ENCODE peak calls at places on chromosomes 6 and 20, in five cellular contexts. X is transverse colon, D is heart right ventricle, Y is right lobe of liver, L is AG04450. I is an unnamed sample.

GRCh38 chr6:163945813-163946212 is 531.3 kb downstream of the QKI start:
- DNase-seq in L (no peak), X (no peak), D (no peak), Y (no peak), I (no peak)

GRCh38 chr6:42727084-42727601 is 4.7 kb upstream of the PRPH2 start:
- DNase-seq in D (peak), Y (no peak), X (no peak), L (no peak), I (no peak)

GRCh38 chr20:8667306-8667705 is 401.6 kb upstream of the PLCB4 start:
- DNase-seq in L (no peak), D (peak), X (no peak), Y (no peak), I (no peak)

GRCh38 chr20:22716824-22717351 is 132.5 kb upstream of the FOXA2 start:
- DNase-seq in D (no peak), X (no peak), L (no peak), Y (no peak), I (no peak)

GRCh38 chr6:176766-177165 is 115.5 kb upstream of the DUSP22 start:
- DNase-seq in D (no peak), L (no peak), Y (no peak), X (no peak), I (no peak)

GRCh38 chr6:81985191-81985590 is 232.7 kb upstream of the TENT5A start:
- DNase-seq in D (no peak), Y (no peak), X (no peak), L (no peak), I (no peak)

GRCh38 chr20:13960525-13960924 is 29.9 kb downstream of the SEL1L2 start:
- DNase-seq in Y (no peak), D (no peak), L (no peak), X (no peak), I (no peak)

GRCh38 chr6:154615483-154616025 is 105.1 kb upstream of the CNKSR3 start:
- DNase-seq in X (peak), Y (peak), D (peak), L (peak), I (no peak)

GRCh38 chr20:51610761-51611624 is 68.5 kb upstream of the NFATC2 start:
- DNase-seq in D (no peak), L (no peak), Y (no peak), X (no peak), I (no peak)

GRCh38 chr6:7053125-7053784 is 54.5 kb upstream of the RREB1 start:
- DNase-seq in Y (no peak), X (no peak), D (no peak), L (no peak), I (no peak)

GRCh38 chr20:3843490-3843889 is 3.1 kb upstream of the MAVS start:
- DNase-seq in Y (no peak), D (no peak), L (peak), X (peak), I (no peak)

GRCh38 chr6:45434401-45434741 is 56.6 kb upstream of the SUPT3H start:
- DNase-seq in X (no peak), L (no peak), D (no peak), Y (no peak), I (no peak)

GRCh38 chr6:95578106-95578410 is 723 bp downstream of the MANEA start:
- DNase-seq in Y (no peak), D (no peak), X (no peak), L (no peak), I (no peak)

GRCh38 chr20:380763-381580 is 412 bp downstream of the TRIB3 start:
- DNase-seq in Y (peak), D (peak), X (peak), L (no peak), I (no peak)

GRCh38 chr6:73694711-73695411 is 1.1 kb upstream of the CD109 start:
- DNase-seq in Y (no peak), D (no peak), X (no peak), L (no peak), I (no peak)

GRCh38 chr20:22308934-22309333 is 275.4 kb downstream of the FOXA2 start:
- DNase-seq in Y (no peak), D (no peak), X (no peak), L (no peak), I (no peak)

GRCh38 chr6:32830017-32830416 is 8.5 kb downstream of the TAP2 start:
- DNase-seq in Y (no peak), X (no peak), D (no peak), L (no peak), I (no peak)

GRCh38 chr20:60262967-60263603 is 304.9 kb downstream of the CDH26 start:
- DNase-seq in Y (no peak), L (no peak), X (peak), D (no peak), I (no peak)

GRCh38 chr6:111843347-111844147 is 29.7 kb downstream of the FYN start:
- DNase-seq in Y (no peak), X (peak), D (no peak), L (no peak), I (no peak)

GRCh38 chr6:154868143-154868594 is 126.9 kb upstream of the TIAM2 start:
- DNase-seq in L (peak), Y (no peak), D (no peak), X (no peak), I (no peak)

GRCh38 chr20:46799781-46800180 is 90.3 kb downstream of the SLC2A10 start:
- DNase-seq in Y (no peak), L (no peak), X (no peak), D (no peak), I (no peak)

GRCh38 chr20:10537850-10538480 is 102.9 kb downstream of the SLX4IP start:
- DNase-seq in Y (no peak), D (no peak), X (no peak), L (no peak), I (no peak)

GRCh38 chr6:145865175-145865574 is 50.6 kb upstream of the FBXO30 start:
- DNase-seq in D (no peak), Y (no peak), L (no peak), X (no peak), I (no peak)

GRCh38 chr6:170173416-170173990 is 117.4 kb downstream of the DLL1 start:
- DNase-seq in Y (peak), L (no peak), D (no peak), X (no peak), I (no peak)

GRCh38 chr6:2063547-2063946 is 181.9 kb downstream of the GMDS start:
- DNase-seq in Y (no peak), L (no peak), X (no peak), D (no peak), I (no peak)

GRCh38 chr6:127451388-127451787 is 7.8 kb downstream of the KIAA0408 start:
- DNase-seq in X (no peak), Y (no peak), L (no peak), D (no peak), I (no peak)

GRCh38 chr6:139743629-139744028 is 369.2 kb upstream of the CITED2 start:
- DNase-seq in L (peak), Y (no peak), X (no peak), D (no peak), I (no peak)

GRCh38 chr6:82205793-82206425 is 41.6 kb downstream of the IBTK start:
- DNase-seq in D (peak), Y (no peak), L (no peak), X (no peak), I (no peak)

GRCh38 chr20:7346026-7346425 is 578.5 kb downstream of the BMP2 start:
- DNase-seq in L (no peak), D (no peak), Y (no peak), X (no peak), I (no peak)

DNA sequence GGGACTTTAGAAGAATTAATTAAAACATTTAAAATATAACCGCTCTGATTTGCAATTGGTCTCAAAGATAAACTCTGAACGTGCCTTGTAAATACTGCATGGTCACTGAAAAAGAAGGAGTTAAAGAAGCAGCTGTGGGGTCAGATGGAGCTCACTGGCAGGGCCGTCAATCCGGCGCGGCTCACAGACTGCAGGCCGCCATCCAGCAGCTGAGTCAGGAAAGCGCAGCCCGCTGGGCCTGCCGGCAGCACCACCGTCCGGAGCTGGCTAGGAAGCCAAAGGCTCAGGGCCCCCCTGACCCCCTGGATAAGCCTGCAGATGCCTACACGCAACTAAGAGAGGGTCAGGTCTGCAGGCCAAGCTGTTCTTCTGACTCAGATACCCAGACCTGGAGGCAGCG is 54.2 kb upstream of the FRMD1 start:
- DNase-seq in D (peak), L (no peak), Y (no peak), X (no peak), I (no peak)
- TF ChIP-seq CTCF in D (peak), L (no peak), Y (no peak), X (no peak), I (peak)

DNA sequence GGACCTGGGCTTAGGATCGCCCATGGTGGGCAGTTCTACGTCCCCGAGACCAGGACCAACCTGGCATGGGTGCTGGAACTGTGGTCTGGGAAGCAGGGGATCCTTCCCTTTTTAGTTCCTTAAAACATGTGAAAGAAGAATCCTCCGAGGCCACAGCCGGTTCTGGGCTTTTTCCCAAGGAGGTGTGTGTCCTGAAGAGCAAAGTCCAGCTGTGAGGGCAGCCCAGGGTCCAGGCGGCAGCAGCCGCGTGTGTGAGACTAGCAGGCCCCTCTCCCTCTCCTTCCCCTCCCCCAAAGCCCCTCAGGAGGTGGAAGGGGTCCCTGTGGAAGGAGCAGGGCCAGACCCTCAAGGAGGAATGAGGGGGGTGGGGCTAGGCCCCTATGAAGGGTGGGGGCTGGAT is 35.1 kb upstream of the PCMTD2 start:
- DNase-seq in Y (no peak), L (no peak), X (no peak), D (no peak), I (no peak)
- TF ChIP-seq CTCF in Y (no peak), L (no peak), X (no peak), D (no peak), I (no peak)

GRCh38 chr6:161216616-161217205 is 57.1 kb downstream of the AGPAT4 start:
- DNase-seq in D (no peak), L (no peak), Y (no peak), X (no peak), I (no peak)

GRCh38 chr6:161217631-161218030 is 56.2 kb downstream of the AGPAT4 start:
- DNase-seq in Y (peak), X (no peak), L (no peak), D (no peak), I (no peak)

GRCh38 chr6:161215876-161216615 is 57.8 kb downstream of the AGPAT4 start:
- DNase-seq in L (peak), X (no peak), D (no peak), Y (no peak), I (no peak)

GRCh38 chr6:161219336-161220079 is 54.4 kb downstream of the AGPAT4 start:
- DNase-seq in X (no peak), L (no peak), D (no peak), Y (no peak), I (no peak)

GRCh38 chr6:161218222-161218621 is 55.6 kb downstream of the AGPAT4 start:
- DNase-seq in D (no peak), X (no peak), L (no peak), Y (no peak), I (no peak)
- TF ChIP-seq CTCF in D (no peak), X (no peak), L (no peak), Y (peak), I (peak)

DNA sequence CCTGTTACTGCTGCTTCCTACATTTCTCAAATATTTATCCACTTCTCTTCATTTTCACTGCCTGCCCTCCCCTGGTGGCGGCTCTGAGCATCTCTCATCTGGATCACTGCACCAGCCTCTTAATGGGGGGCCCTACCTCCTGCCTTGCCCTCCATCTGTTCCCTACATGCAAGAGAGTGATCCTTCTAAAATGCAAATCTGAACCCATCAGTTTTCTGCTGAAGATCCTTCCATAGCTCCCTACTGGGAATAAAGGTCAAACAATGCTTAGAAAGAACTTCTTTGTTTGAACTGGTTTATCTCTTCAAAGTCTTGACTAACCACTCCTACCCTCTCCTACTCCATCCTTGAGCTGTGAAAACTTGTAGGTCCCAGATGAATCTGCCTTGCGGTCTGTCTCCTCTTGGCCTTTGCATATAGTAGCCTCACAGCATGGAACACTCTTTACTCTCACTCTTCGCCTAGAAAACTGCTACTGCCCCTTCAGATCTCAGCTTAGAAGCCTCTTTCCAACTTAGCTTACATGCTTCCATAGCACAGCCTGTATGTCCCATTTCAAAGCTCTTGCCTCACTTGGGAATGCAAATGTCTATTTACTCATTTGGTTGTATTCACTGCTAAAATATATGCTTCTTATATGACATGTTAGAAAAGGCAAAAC is 119.3 kb downstream of the QRSL1 start:
- DNase-seq in L (no peak), Y (no peak), D (no peak), X (no peak), I (no peak)
- TF ChIP-seq CTCF in L (peak), Y (no peak), D (no peak), X (peak), I (peak)

GRCh38 chr6:116419069-116419468 is 42.1 kb upstream of the CALHM6 start:
- DNase-seq in Y (no peak), L (no peak), D (no peak), X (no peak), I (no peak)
- TF ChIP-seq CTCF in Y (no peak), L (no peak), D (no peak), X (no peak), I (no peak)

GRCh38 chr6:15744824-15745402 is 82.1 kb upstream of the DTNBP1 start:
- DNase-seq in D (no peak), Y (no peak), X (no peak), L (no peak), I (no peak)
- TF ChIP-seq CTCF in D (no peak), Y (no peak), X (no peak), L (no peak), I (no peak)

GRCh38 chr6:109174911-109175310 is 79.6 kb downstream of the CEP57L1 start:
- DNase-seq in D (no peak), L (no peak), X (no peak), Y (no peak), I (no peak)

GRCh38 chr6:109170333-109170732 is 75.0 kb downstream of the CEP57L1 start:
- DNase-seq in L (no peak), X (no peak), D (no peak), Y (no peak), I (no peak)

GRCh38 chr6:109167557-109167956 is 72.2 kb downstream of the CEP57L1 start:
- DNase-seq in Y (no peak), D (no peak), X (no peak), L (no peak), I (no peak)

GRCh38 chr6:109166643-109167042 is 71.3 kb downstream of the CEP57L1 start:
- DNase-seq in L (no peak), D (no peak), X (no peak), Y (no peak), I (no peak)

GRCh38 chr6:109172096-109172495 is 76.8 kb downstream of the CEP57L1 start:
- DNase-seq in Y (no peak), L (no peak), X (no peak), D (no peak), I (no peak)
- TF ChIP-seq CTCF in Y (no peak), L (no peak), X (no peak), D (no peak), I (no peak)

DNA sequence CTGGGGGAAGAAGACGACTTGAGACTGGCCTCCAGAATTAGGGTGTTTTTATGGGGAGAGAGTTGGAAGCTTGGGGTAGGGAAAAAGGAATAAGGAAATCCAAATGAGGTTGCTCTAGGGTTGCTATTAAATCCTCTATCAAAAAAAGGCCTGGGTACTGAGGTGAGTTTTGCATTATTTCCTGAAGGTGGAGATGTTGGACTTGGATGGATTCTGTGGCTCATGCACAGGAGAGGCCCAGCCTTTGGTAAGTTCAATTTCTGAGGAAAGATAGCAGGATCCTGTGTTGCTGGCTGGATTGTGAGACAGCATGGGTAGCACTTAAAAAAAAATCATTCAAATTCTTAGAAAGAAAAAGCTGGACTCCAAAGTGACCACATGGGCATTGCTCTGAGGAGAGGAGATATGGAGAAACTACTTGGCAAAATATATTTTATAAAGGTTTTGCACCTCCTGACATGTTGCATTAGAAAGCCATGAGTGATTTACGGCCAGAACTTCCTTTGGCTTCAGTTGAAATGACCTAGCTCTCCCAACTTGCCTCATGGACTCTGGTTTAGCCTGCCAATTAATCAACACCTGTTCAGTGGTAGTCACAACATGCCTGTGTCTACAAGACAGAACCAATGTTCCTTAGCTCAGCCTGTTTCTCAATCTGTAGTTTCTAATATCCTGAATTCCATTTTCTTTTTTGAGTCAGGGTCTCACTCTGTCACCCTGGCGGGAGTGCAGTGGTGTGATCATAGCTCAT is 152.1 kb upstream of the RALGAPA2 start:
- DNase-seq in X (no peak), L (no peak), D (no peak), Y (no peak), I (no peak)
- TF ChIP-seq CTCF in X (no peak), L (peak), D (no peak), Y (no peak), I (peak)

DNA sequence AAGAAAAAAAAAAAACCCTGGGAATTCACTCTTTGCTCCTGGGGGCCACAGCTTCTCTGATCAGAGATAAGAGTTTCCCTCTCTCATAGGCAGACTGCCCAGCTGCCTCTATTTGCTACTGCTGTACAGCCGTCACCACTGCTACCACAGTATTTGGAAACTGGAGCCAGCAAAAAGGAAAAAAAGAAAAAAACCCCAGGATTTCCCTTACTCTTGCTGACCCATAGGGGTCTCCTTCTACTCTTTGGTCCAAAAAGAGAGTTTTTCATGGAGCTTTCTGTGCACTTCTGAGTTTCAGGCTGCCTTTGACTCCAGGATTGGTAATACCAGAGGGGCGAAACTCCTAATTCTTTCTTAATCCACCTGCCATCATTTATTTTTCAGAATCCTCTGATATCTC is 89.7 kb downstream of the MDGA1 start:
- DNase-seq in L (peak), Y (no peak), X (no peak), D (no peak), I (no peak)
- TF ChIP-seq CTCF in L (peak), Y (no peak), X (no peak), D (no peak), I (peak)

I was measured in chondrocyte.